ENCODE peak calls at places on chromosomes 13 and 19, in seven cellular contexts. Q is bronchial epithelial cell, A is GM12878, X is NB4, D is pancreas, S is endodermal cell, R is left ventricle myocardium inferior. Y is an unnamed sample.

GRCh38 chr13:45773236-45773635 is 71.1 kb downstream of the CBY2 start:
- DNase-seq in Q (peak; percentile 90), A (no peak), X (no peak), D (no peak), S (no peak), R (no peak), Y (no peak)

GRCh38 chr19:35155441-35155840 is 906 bp downstream of the FXYD5 start:
- DNase-seq in Q (no peak), A (no peak), X (no peak), D (no peak), S (no peak), R (no peak), Y (no peak)

GRCh38 chr19:6393074-6393981 is at the start of gene GTF2F1:
- DNase-seq in Q (peak; percentile 77), A (peak; percentile 80), X (peak; percentile 90), D (peak; percentile 90), S (peak; percentile 96), R (peak; percentile 94), Y (peak; percentile 84)

GRCh38 chr13:110000534-110001345 is 214.4 kb upstream of the IRS2 start:
- DNase-seq in Q (no peak), A (no peak), X (no peak), D (no peak), S (no peak), R (no peak), Y (no peak)

GRCh38 chr19:5973867-5974635 is 3.9 kb downstream of the RANBP3 start:
- DNase-seq in Q (peak; percentile 54), A (no peak), X (no peak), D (no peak), S (no peak), R (no peak), Y (no peak)

GRCh38 chr19:23002690-23003422 is at the start of gene ZNF728:
- DNase-seq in Q (no peak), A (no peak), X (no peak), D (peak; percentile 51), S (no peak), R (peak; percentile 88), Y (no peak)

GRCh38 chr13:25249001-25249543 is 38.2 kb downstream of the MTMR6 start:
- DNase-seq in Q (peak; percentile 26), A (peak; percentile 17), X (peak; percentile 66), D (no peak), S (peak; percentile 56), R (no peak), Y (peak; percentile 24)

GRCh38 chr19:1274852-1275259 is 474 bp upstream of the FAM174C start:
- DNase-seq in Q (no peak), A (no peak), X (no peak), D (no peak), S (peak; percentile 81), R (no peak), Y (no peak)

GRCh38 chr13:19266979-19267378 is 85.4 kb upstream of the TUBA3C start:
- DNase-seq in Q (no peak), A (no peak), X (no peak), D (no peak), S (no peak), R (no peak), Y (no peak)

GRCh38 chr19:5313307-5313706 is 27.3 kb downstream of the PTPRS start:
- DNase-seq in Q (no peak), A (no peak), X (no peak), D (peak; percentile 75), S (no peak), R (no peak), Y (no peak)

GRCh38 chr13:109707044-109707794 is 79.2 kb downstream of the IRS2 start:
- DNase-seq in Q (no peak), A (no peak), X (peak; percentile 80), D (no peak), S (no peak), R (no peak), Y (no peak)

GRCh38 chr19:56097776-56098175 is 23.3 kb downstream of the ZNF787 start:
- DNase-seq in Q (no peak), A (no peak), X (no peak), D (no peak), S (peak; percentile 32), R (peak; percentile 3), Y (no peak)

GRCh38 chr19:35069706-35070105 is 28.2 kb downstream of the HPN start:
- DNase-seq in Q (no peak), A (no peak), X (no peak), D (no peak), S (no peak), R (no peak), Y (no peak)

GRCh38 chr13:42153371-42153770 is 104.9 kb downstream of the DGKH start:
- DNase-seq in Q (no peak), A (no peak), X (no peak), D (no peak), S (no peak), R (no peak), Y (no peak)

GRCh38 chr13:24661713-24662112 is 18.5 kb upstream of the ATP12A start:
- DNase-seq in Q (no peak), A (no peak), X (no peak), D (no peak), S (no peak), R (no peak), Y (peak; percentile 34)

GRCh38 chr13:20828540-20829364 is 55.0 kb upstream of the EEF1AKMT1 start:
- DNase-seq in Q (peak; percentile 55), A (peak; percentile 26), X (peak; percentile 65), D (no peak), S (no peak), R (no peak), Y (peak; percentile 27)

GRCh38 chr13:60418954-60419353 is 21.9 kb downstream of the TDRD3 start:
- DNase-seq in Q (no peak), A (no peak), X (no peak), D (no peak), S (no peak), R (no peak), Y (no peak)

GRCh38 chr19:58555920-58556632 is 1.2 kb upstream of the CHMP2A start:
- DNase-seq in Q (no peak), A (no peak), X (peak; percentile 10), D (peak; percentile 54), S (no peak), R (peak; percentile 20), Y (no peak)

GRCh38 chr13:109572389-109572788 is 214.0 kb downstream of the IRS2 start:
- DNase-seq in Q (no peak), A (no peak), X (no peak), D (no peak), S (no peak), R (no peak), Y (no peak)

GRCh38 chr13:51003642-51004041 is 94.1 kb downstream of the RNASEH2B start:
- DNase-seq in Q (no peak), A (no peak), X (no peak), D (no peak), S (no peak), R (no peak), Y (no peak)

GRCh38 chr13:92802776-92803175 is 423.8 kb upstream of the GPC6 start:
- DNase-seq in Q (no peak), A (no peak), X (no peak), D (no peak), S (no peak), R (no peak), Y (no peak)

GRCh38 chr19:47469719-47470118 is 2.0 kb downstream of the SLC8A2 start:
- DNase-seq in Q (no peak), A (no peak), X (no peak), D (peak; percentile 58), S (no peak), R (no peak), Y (no peak)

GRCh38 chr19:8333771-8334457 is 9.1 kb downstream of the KANK3 start:
- DNase-seq in Q (no peak), A (no peak), X (no peak), D (peak; percentile 61), S (peak; percentile 82), R (no peak), Y (no peak)

GRCh38 chr19:8336072-8336569 is 6.9 kb downstream of the KANK3 start:
- DNase-seq in Q (no peak), A (no peak), X (no peak), D (no peak), S (peak; percentile 59), R (no peak), Y (no peak)

GRCh38 chr19:8332976-8333770 is 9.9 kb downstream of the KANK3 start:
- DNase-seq in Q (no peak), A (no peak), X (no peak), D (peak; percentile 60), S (peak; percentile 68), R (peak; percentile 56), Y (no peak)

GRCh38 chr19:8335343-8336071 is 7.6 kb downstream of the KANK3 start:
- DNase-seq in Q (no peak), A (no peak), X (no peak), D (no peak), S (peak; percentile 86), R (no peak), Y (no peak)

DNA sequence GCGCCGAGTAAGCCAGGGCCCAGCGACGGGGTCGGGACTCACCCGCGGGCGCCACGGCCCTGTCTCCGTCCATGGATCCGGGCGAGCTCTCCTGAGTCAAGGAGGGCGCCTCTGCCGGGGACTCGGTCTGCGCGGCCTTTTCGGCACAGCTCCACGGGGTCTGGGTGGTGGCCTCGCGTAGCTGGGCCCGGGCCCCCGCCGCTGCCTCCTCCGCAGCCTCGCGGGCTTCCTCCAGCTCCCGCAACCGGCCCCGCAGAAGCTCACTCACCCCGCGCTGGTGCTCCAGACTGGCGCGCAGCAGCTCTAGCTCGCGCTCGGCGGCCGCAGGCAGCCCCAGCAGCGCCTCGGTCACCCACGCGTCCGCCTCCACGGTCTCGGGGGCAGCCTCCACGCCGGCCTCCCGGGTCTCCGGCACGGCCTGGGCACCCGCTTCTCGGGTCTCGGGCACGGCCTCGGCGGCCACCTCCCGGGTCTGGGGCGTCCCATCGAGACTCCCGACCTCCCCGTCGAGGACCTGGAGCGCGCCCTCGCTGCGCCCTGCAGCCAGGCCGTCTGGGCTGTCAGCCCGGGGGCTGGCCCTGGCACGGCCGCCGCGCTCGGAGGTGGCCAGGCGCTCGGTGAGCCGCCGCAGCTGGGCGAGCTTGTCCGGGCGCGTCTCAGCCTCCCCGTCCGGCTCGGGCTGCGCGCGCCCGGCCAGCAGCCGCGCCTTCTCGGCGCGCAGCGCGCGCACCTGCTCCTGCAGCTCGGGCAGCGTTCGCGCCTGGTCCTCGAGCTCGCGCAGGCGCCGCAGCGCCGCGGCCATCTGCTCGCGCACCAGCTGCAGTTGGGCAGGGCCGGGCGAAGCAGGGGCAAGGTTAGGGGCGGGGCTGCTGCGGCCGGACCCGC is 8.4 kb downstream of the KANK3 start:
- DNase-seq in Q (peak; percentile 80), A (no peak), X (peak; percentile 47), D (peak; percentile 76), S (peak; percentile 91), R (peak; percentile 41), Y (no peak)
- H3K4me3 ChIP-seq in Q (peak overlapping the region; percentile 38), A (peak overlapping the region; percentile 16), X (no peak overlapping the region), D (peak overlapping the region; percentile 26), S (peak overlapping the region; percentile 62), R (peak overlapping the region; percentile 53), Y (peak overlapping the region; percentile 36)

GRCh38 chr13:30738526-30738925 is 3.2 kb downstream of the ALOX5AP start:
- DNase-seq in Q (no peak), A (no peak), X (peak; percentile 49), D (no peak), S (peak; percentile 55), R (no peak), Y (no peak)
- H3K4me3 ChIP-seq in Q (no peak overlapping the region), A (no peak overlapping the region), X (no peak overlapping the region), D (no peak overlapping the region), S (no peak overlapping the region), R (no peak overlapping the region), Y (no peak overlapping the region)

GRCh38 chr19:11273288-11273687 is 11.0 kb upstream of the DOCK6 start:
- DNase-seq in Q (peak; percentile 12), A (no peak), X (no peak), D (no peak), S (no peak), R (no peak), Y (no peak)
- H3K4me3 ChIP-seq in Q (no peak overlapping the region), A (no peak overlapping the region), X (no peak overlapping the region), D (no peak overlapping the region), S (no peak overlapping the region), R (no peak overlapping the region), Y (no peak overlapping the region)

GRCh38 chr19:3670258-3670795 is 29.9 kb downstream of the PIP5K1C start:
- DNase-seq in Q (no peak), A (no peak), X (no peak), D (no peak), S (peak; percentile 55), R (peak; percentile 81), Y (no peak)
- H3K4me3 ChIP-seq in Q (no peak overlapping the region), A (no peak overlapping the region), X (no peak overlapping the region), D (no peak overlapping the region), S (no peak overlapping the region), R (peak overlapping the region; percentile 61), Y (no peak overlapping the region)

Y was measured in GM12864.